ENCODE peak calls at places on chromosomes 1 and 21, in five cellular contexts. Y is K562, J is A549, N is H1, C is HepG2. T is an unnamed sample.

GRCh38 chr1:42962641-42963377 is 4.1 kb upstream of the SLC2A1 start:
- DNase-seq in Y (peak; percentile 84), J (peak; percentile 80), N (peak; percentile 70), C (peak; percentile 61), T (peak; percentile 73)

GRCh38 chr21:16330340-16331319 is 600.8 kb downstream of the USP25 start:
- DNase-seq in Y (no peak), J (peak; percentile 76), N (no peak), C (peak; percentile 52), T (peak; percentile 75)

GRCh38 chr1:68812295-68812694 is 315.4 kb upstream of the DEPDC1 start:
- DNase-seq in Y (no peak), J (no peak), N (no peak), C (no peak), T (no peak)

GRCh38 chr1:225757927-225758460 is 19.6 kb upstream of the SRP9 start:
- DNase-seq in Y (no peak), J (no peak), N (no peak), C (no peak), T (no peak)

GRCh38 chr1:12527564-12527963 is 90.4 kb downstream of the DHRS3 start:
- DNase-seq in Y (no peak), J (no peak), N (no peak), C (no peak), T (no peak)

GRCh38 chr21:26385721-26386120 is 187.4 kb downstream of the CYYR1 start:
- DNase-seq in Y (no peak), J (no peak), N (no peak), C (no peak), T (no peak)

GRCh38 chr1:27428316-27429028 is 36.0 kb downstream of the GPR3 start:
- DNase-seq in Y (peak; percentile 49), J (no peak), N (no peak), C (no peak), T (no peak)

GRCh38 chr1:82388679-82389078 is 587.9 kb downstream of the ADGRL2 start:
- DNase-seq in Y (no peak), J (no peak), N (no peak), C (no peak), T (peak; percentile 3)

GRCh38 chr1:119554188-119554587 is 47.2 kb downstream of the HSD3B1 start:
- DNase-seq in Y (no peak), J (no peak), N (no peak), C (no peak), T (peak; percentile 82)

GRCh38 chr1:50724626-50725286 is 235.3 kb downstream of the FAF1 start:
- DNase-seq in Y (no peak), J (no peak), N (no peak), C (no peak), T (no peak)

GRCh38 chr21:36125513-36126121 is 9.3 kb upstream of the CBR3 start:
- DNase-seq in Y (peak; percentile 70), J (peak; percentile 51), N (peak; percentile 71), C (peak; percentile 32), T (peak; percentile 70)

GRCh38 chr1:83995649-83996048 is 3.3 kb downstream of the TTLL7 start:
- DNase-seq in Y (no peak), J (no peak), N (no peak), C (no peak), T (no peak)

GRCh38 chr1:47650606-47651005 is 212.8 kb downstream of the FOXD2 start:
- DNase-seq in Y (no peak), J (no peak), N (no peak), C (no peak), T (no peak)

GRCh38 chr1:247494746-247495145 is 36.8 kb upstream of the OR2B11 start:
- DNase-seq in Y (no peak), J (no peak), N (no peak), C (no peak), T (no peak)

GRCh38 chr1:65166572-65167305 is 18.7 kb downstream of the AK4 start:
- DNase-seq in Y (no peak), J (no peak), N (no peak), C (no peak), T (no peak)

GRCh38 chr21:45236481-45236880 is 51.2 kb downstream of the POFUT2 start:
- DNase-seq in Y (no peak), J (no peak), N (no peak), C (no peak), T (no peak)

GRCh38 chr1:1419812-1420653 is 1.0 kb downstream of the ANKRD65 start:
- DNase-seq in Y (no peak), J (no peak), N (no peak), C (no peak), T (no peak)

DNA sequence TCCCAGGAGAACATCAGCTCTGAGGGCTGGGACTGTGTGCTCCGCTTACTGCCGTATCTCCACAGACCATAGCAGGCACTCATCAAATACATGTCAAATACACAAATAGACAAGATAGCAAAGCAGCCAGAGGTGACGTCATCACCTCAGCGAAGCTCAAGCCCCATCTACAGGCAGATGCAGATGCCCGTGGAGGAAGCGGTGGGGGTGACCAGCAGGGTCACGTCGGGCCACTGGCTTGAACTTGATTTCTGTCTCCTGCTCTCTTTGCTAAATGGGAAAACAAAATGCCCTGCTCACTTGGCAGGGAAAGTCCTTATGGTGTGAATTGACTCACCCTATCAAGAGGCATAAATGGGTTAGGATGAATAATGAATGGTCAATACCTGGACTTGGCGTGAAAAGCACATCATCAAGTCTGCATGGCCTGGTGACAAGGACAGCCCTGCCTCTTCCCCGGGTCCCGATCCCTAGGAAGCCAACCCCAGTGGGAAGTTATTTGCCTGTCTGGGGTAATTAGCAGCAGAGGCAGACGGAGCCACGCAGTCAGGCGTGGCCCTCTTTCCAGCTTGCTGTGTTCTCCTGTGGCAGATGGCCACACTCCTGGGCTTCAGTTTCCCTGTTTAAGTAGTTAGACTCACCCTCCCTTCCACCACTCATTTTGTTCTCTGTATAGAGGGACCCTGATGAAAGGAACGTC is 536.0 kb downstream of the NPHP4 start:
- DNase-seq in Y (peak; percentile 46), J (no peak), N (no peak), C (no peak), T (no peak)
- H3K9me3 ChIP-seq in Y (no peaks in the 10 kb centered on the region), J (no peaks in the 10 kb centered on the region), N (peaks cover 3% of the 10 kb centered on the region), C (no peaks in the 10 kb centered on the region), T (peaks cover 39% of the 10 kb centered on the region)

GRCh38 chr1:14895727-14896126 is 257.8 kb upstream of the TMEM51 start:
- DNase-seq in Y (no peak), J (no peak), N (no peak), C (no peak), T (no peak)

GRCh38 chr1:14891991-14892390 is 261.6 kb upstream of the TMEM51 start:
- DNase-seq in Y (no peak), J (no peak), N (no peak), C (no peak), T (no peak)

GRCh38 chr1:14896381-14897079 is 257.0 kb upstream of the TMEM51 start:
- DNase-seq in Y (no peak), J (no peak), N (no peak), C (no peak), T (peak; percentile 27)

GRCh38 chr1:14897080-14897449 is 256.5 kb upstream of the TMEM51 start:
- DNase-seq in Y (peak; percentile 76), J (peak; percentile 46), N (no peak), C (no peak), T (peak; percentile 7)

DNA sequence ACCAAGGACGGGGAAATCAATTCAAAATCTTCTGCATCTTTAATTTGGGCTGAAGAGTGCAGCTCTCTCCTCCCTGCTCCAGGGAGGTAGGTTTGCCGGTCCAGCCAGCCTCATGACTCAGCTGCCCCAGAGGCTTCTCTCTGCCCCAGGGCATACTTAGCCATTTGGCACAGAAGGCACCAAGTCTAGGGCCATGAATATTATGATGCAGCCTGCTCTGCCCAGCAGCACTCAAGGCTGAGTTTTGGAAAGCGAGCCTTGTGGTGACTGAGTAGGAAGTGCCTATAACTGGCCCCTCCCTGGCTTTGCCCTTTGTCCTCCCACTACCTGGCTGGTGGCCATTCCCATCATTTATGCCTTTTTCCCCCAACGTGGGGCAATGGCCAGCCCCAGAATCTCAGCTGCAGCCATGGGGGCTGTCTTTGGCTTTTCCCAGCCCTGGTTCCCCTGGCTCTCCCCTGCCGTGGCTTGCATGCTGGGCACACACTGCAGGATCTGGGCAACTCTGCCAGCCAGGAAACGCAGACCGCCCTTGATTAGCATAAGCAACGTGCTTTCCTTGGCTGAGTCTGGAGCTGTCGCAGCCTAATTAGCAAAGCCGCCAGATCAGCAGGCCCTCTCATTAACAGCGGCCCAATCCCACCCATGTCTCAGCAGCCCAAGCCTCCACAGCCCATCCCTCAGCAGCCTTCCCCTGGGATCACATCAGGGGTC is 258.6 kb upstream of the TMEM51 start:
- DNase-seq in Y (no peak), J (no peak), N (no peak), C (no peak), T (no peak)
- TF ChIP-seq MAFK in Y (no peak), J (no peak), N (no peak), C (no peak), T (no peak)

DNA sequence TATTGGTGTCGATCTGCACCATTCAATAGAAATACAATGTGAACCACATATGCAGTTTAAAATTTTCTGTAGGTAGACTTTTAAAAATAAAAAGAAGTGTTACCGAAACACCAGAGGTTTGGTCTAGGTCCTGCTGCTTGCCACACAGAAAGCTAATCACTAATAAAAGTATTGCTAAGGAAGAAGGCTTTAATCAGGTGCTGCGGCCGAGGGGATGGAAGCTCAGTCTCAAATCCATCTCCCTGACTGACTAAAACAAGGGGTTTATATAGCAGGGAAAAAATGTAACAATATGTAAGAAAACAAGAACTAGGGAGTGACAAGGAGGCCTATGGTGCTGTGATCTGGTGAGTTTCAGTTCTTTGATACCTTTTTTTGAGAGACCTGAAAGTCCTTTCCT is 99.3 kb downstream of the XPR1 start:
- DNase-seq in Y (no peak), J (no peak), N (no peak), C (no peak), T (no peak)
- H3K9me3 ChIP-seq in Y (peaks cover 25% of the 10 kb centered on the region), J (peaks cover 30% of the 10 kb centered on the region), N (peaks cover 20% of the 10 kb centered on the region), C (peaks cover 4% of the 10 kb centered on the region), T (peaks cover 15% of the 10 kb centered on the region)

GRCh38 chr1:160358073-160358472 is 8.8 kb upstream of the NHLH1 start:
- DNase-seq in Y (no peak), J (no peak), N (no peak), C (no peak), T (no peak)
- TF ChIP-seq MAFK in Y (no peak), J (peak; percentile 74), N (no peak), C (peak; percentile 58), T (peak; percentile 29)

DNA sequence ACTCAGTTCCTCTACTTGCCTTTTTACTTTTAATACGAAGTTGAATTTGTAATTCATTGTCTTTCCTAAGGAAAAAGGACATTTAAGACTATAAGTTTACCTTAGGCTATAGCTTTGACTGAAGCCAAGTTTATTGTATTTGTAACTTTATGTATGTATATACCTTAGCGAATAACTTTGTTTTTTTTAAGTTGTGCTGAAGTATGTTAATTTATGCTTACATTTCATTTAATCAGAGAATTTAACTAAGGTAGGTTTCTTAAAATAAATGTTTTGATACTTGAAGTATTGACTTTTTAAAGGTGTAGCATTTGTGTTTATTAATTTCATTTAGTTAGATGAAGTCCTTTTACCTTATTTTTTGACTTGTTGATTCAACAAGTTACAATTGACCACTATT is 55.2 kb upstream of the TPTE start:
- DNase-seq in Y (peak; percentile 4), J (no peak), N (no peak), C (no peak), T (no peak)
- H3K9me3 ChIP-seq in Y (no peaks in the 10 kb centered on the region), J (peaks cover 2% of the 10 kb centered on the region), N (peaks cover 78% of the 10 kb centered on the region), C (peaks cover 94% of the 10 kb centered on the region), T (peaks cover 14% of the 10 kb centered on the region)

GRCh38 chr1:182229907-182230522 is 161.6 kb downstream of the GLUL start:
- DNase-seq in Y (no peak), J (no peak), N (no peak), C (no peak), T (no peak)
- TF ChIP-seq MAFK in Y (no peak), J (no peak), N (no peak), C (no peak), T (no peak)

T was measured in IMR-90.